ENCODE peak calls at places on chromosomes 13 and 19, in ten cellular contexts. V is SK-N-SH, H is transverse colon, Y is stomach, K is A549, O is H1, P is HepG2, L is ovary, S is suprapubic skin, F is sigmoid colon. U is an unnamed sample.

GRCh38 chr19:7294571-7295212 is 478 bp upstream of the INSR start:
- DNase-seq in V (peak; percentile 86), H (peak; percentile 83), Y (peak; percentile 74), K (peak; percentile 76), O (peak; percentile 66), P (peak; percentile 65), L (peak; percentile 82), S (peak; percentile 82), F (peak; percentile 85), U (peak; percentile 62)

GRCh38 chr13:85650613-85651012 is 148.6 kb downstream of the SLITRK6 start:
- DNase-seq in V (no peak), H (no peak), Y (no peak), K (no peak), O (no peak), P (no peak), L (no peak), S (no peak), F (no peak), U (no peak)

GRCh38 chr19:51544038-51544437 is 12.6 kb upstream of the SIGLEC6 start:
- DNase-seq in V (no peak), H (no peak), Y (no peak), K (no peak), O (no peak), P (no peak), L (no peak), S (no peak), F (no peak), U (no peak)

GRCh38 chr13:58619396-58620113 is 988.0 kb downstream of the PCDH17 start:
- DNase-seq in V (peak; percentile 60), H (no peak), Y (no peak), K (no peak), O (no peak), P (no peak), L (no peak), S (no peak), F (no peak), U (no peak)

GRCh38 chr19:10230155-10230903 is 802 bp downstream of the S1PR2 start:
- DNase-seq in V (peak; percentile 83), H (peak; percentile 51), Y (peak; percentile 40), K (no peak), O (peak; percentile 83), P (no peak), L (peak; percentile 87), S (peak; percentile 82), F (peak; percentile 80), U (peak; percentile 40)

GRCh38 chr19:41934849-41935374 is 6.7 kb upstream of the ERFL start:
- DNase-seq in V (peak; percentile 93), H (peak; percentile 79), Y (peak; percentile 77), K (peak; percentile 80), O (peak; percentile 97), P (peak; percentile 58), L (peak; percentile 61), S (no peak), F (peak; percentile 75), U (peak; percentile 72)

GRCh38 chr13:84606616-84607015 is 724.3 kb upstream of the SLITRK1 start:
- DNase-seq in V (no peak), H (no peak), Y (no peak), K (no peak), O (no peak), P (no peak), L (no peak), S (no peak), F (no peak), U (no peak)

GRCh38 chr19:53980553-53981407 is 10.7 kb upstream of the CACNG6 start:
- DNase-seq in V (peak; percentile 62), H (no peak), Y (no peak), K (peak; percentile 99), O (peak; percentile 94), P (peak; percentile 6), L (no peak), S (no peak), F (no peak), U (no peak)

GRCh38 chr19:48390188-48391099 is 907 bp downstream of the KDELR1 start:
- DNase-seq in V (peak; percentile 84), H (peak; percentile 75), Y (peak; percentile 70), K (peak; percentile 64), O (peak; percentile 84), P (peak; percentile 44), L (peak; percentile 74), S (peak; percentile 87), F (peak; percentile 82), U (peak; percentile 21)

GRCh38 chr13:26695891-26696311 is 64.7 kb downstream of the GPR12 start:
- DNase-seq in V (no peak), H (no peak), Y (no peak), K (no peak), O (no peak), P (no peak), L (no peak), S (no peak), F (no peak), U (no peak)

GRCh38 chr13:69660155-69660554 is 447.5 kb upstream of the ATXN8OS start:
- DNase-seq in V (no peak), H (no peak), Y (no peak), K (no peak), O (no peak), P (no peak), L (no peak), S (no peak), F (no peak), U (no peak)

GRCh38 chr13:31920301-31920818 is 111.2 kb upstream of the FRY start:
- DNase-seq in V (no peak), H (no peak), Y (no peak), K (no peak), O (no peak), P (no peak), L (no peak), S (no peak), F (no peak), U (no peak)

GRCh38 chr19:53102701-53103140 is 501 bp downstream of the ZNF160 start:
- DNase-seq in V (peak; percentile 69), H (peak; percentile 19), Y (peak; percentile 29), K (peak; percentile 29), O (no peak), P (no peak), L (peak; percentile 57), S (no peak), F (peak; percentile 68), U (no peak)

DNA sequence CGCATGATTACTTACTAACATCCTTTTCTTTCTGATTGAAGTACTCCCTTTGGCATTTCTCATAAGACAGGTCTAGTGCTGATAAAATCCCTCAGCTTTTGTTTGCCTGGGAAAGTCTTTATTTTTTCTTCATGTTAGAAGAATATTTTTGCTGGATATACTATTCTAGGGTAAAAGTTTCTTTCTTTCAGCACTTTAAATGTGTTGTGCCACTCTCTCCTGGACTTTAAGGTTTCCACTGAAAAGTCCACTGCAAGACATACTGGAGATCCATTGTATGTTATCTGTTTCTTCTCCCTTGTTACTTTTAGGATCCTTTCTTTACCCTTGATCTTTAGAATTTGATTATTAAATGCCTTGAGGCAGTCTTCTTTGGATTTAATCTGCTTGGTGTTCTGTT is 796.7 kb downstream of the UQCRFS1 start:
- DNase-seq in V (no peak), H (no peak), Y (no peak), K (no peak), O (no peak), P (no peak), L (no peak), S (no peak), F (no peak), U (no peak)
- H3K27ac ChIP-seq in V (no peak overlapping the region), H (no peak overlapping the region), Y (no peak overlapping the region), K (no peak overlapping the region), O (no peak overlapping the region), P (no peak overlapping the region), L (no peak overlapping the region), S (no peak overlapping the region), F (no peak overlapping the region), U (no peak overlapping the region)

DNA sequence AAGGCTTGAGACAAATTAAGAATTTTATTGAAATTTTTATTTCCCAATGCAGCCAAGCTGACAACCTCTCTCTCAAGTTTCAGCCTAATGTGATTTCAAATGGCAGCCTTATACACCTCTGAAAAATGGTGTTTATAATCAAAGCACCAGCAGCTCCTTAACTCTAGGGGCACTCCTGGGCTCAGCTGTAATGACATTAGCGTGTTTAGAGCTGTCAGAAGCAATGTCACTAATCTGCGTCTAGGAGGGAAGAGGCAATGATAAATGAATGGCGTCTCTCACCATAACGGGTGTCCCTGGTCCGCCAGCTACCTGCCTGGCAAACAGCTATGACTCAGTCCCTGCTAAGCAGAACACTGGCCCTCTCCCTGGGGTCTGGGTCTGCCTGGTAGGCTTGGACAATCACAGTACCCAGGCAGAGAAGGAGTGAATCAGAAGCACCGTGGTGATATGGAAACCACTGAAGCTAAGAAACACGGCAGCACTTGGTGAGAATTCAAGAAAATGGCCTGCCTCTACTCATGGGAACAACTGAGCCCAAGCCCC is 131.8 kb upstream of the VSTM2B start:
- DNase-seq in V (no peak), H (no peak), Y (no peak), K (no peak), O (no peak), P (no peak), L (no peak), S (no peak), F (no peak), U (no peak)
- TF ChIP-seq CTCF in V (no peak), H (no peak), Y (no peak), K (no peak), O (no peak), P (no peak), L (no peak), S (no peak), F (no peak), U (no peak)

GRCh38 chr13:64158910-64159309 is 2743.3 kb upstream of the PCDH20 start:
- DNase-seq in V (peak; percentile 5), H (no peak), Y (no peak), K (no peak), O (no peak), P (no peak), L (no peak), S (no peak), F (no peak), U (no peak)
- TF ChIP-seq EP300 in V (peak; percentile 57), H (no peak), Y (no peak), K (no peak), O (no peak), P (no peak), L (no peak), S (no peak), F (no peak), U (no peak)

GRCh38 chr13:30610311-30610710 is 7.4 kb upstream of the USPL1 start:
- DNase-seq in V (no peak), H (no peak), Y (no peak), K (no peak), O (no peak), P (no peak), L (no peak), S (no peak), F (no peak), U (no peak)

GRCh38 chr13:30605052-30605451 is 12.7 kb upstream of the USPL1 start:
- DNase-seq in V (no peak), H (no peak), Y (no peak), K (no peak), O (no peak), P (no peak), L (no peak), S (no peak), F (no peak), U (no peak)

GRCh38 chr13:30608364-30608763 is 9.4 kb upstream of the USPL1 start:
- DNase-seq in V (no peak), H (no peak), Y (no peak), K (no peak), O (no peak), P (no peak), L (no peak), S (no peak), F (no peak), U (no peak)

DNA sequence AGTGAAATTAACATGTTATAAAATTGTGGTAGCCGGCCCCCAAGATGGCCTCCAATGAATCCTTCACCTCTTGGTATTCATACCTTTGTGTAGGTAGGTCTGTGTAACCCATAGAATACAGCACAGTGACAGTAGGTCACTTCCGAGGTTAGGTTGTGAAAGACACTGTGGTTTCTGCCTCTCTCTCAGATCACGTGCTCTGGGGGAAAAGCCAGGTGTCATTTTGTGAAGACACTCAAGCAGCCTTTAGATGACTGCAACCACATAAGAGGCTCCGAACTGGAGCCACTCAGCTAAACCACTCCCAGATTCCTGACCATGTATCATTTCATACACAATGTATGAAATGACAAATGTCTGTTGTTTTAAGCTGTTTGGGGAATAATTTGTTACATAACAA is 9.8 kb upstream of the USPL1 start:
- DNase-seq in V (no peak), H (peak; percentile 57), Y (peak; percentile 34), K (no peak), O (no peak), P (no peak), L (no peak), S (no peak), F (no peak), U (no peak)
- H3K27ac ChIP-seq in V (no peak overlapping the region), H (no peak overlapping the region), Y (no peak overlapping the region), K (no peak overlapping the region), O (no peak overlapping the region), P (no peak overlapping the region), L (no peak overlapping the region), S (no peak overlapping the region), F (no peak overlapping the region), U (no peak overlapping the region)

U was measured in tibial nerve.